ENCODE peak calls at places on chromosome 3, in seven cellular contexts. One of them, this sample, is unnamed.

GRCh38 chr3:133213942-133214341 is 175.8 kb downstream of the TMEM108 start:
- DNase-seq in neural crest cell: no peak
- DNase-seq in IMR-90: no peak
- DNase-seq in sigmoid colon: no peak
- DNase-seq in substantia nigra: no peak
- DNase-seq in GM03348: no peak
- DNase-seq in HEK293T: no peak
- DNase-seq in this sample: no peak

GRCh38 chr3:106745344-106746168 is 631.7 kb upstream of the CCDC54 start:
- DNase-seq in IMR-90: peak
- DNase-seq in substantia nigra: no peak
- DNase-seq in GM03348: no peak
- DNase-seq in neural crest cell: no peak
- DNase-seq in HEK293T: no peak
- DNase-seq in sigmoid colon: no peak
- DNase-seq in this sample: no peak

GRCh38 chr3:4355401-4356224 is 52.4 kb downstream of the SETMAR start:
- DNase-seq in neural crest cell: no peak
- DNase-seq in IMR-90: no peak
- DNase-seq in HEK293T: no peak
- DNase-seq in sigmoid colon: no peak
- DNase-seq in GM03348: no peak
- DNase-seq in substantia nigra: no peak
- DNase-seq in this sample: no peak

GRCh38 chr3:160564205-160564922 is 1.0 kb downstream of the KPNA4 start:
- DNase-seq in substantia nigra: no peak
- DNase-seq in GM03348: no peak
- DNase-seq in HEK293T: peak
- DNase-seq in IMR-90: no peak
- DNase-seq in sigmoid colon: no peak
- DNase-seq in neural crest cell: peak
- DNase-seq in this sample: no peak

GRCh38 chr3:134370611-134371451 is 3.4 kb downstream of the AMOTL2 start:
- DNase-seq in GM03348: no peak
- DNase-seq in HEK293T: no peak
- DNase-seq in neural crest cell: no peak
- DNase-seq in substantia nigra: no peak
- DNase-seq in sigmoid colon: peak
- DNase-seq in IMR-90: no peak
- DNase-seq in this sample: peak

GRCh38 chr3:31959951-31960792 is 20.9 kb downstream of the OSBPL10 start:
- DNase-seq in neural crest cell: no peak
- DNase-seq in sigmoid colon: no peak
- DNase-seq in GM03348: no peak
- DNase-seq in substantia nigra: no peak
- DNase-seq in IMR-90: peak
- DNase-seq in HEK293T: no peak
- DNase-seq in this sample: no peak

GRCh38 chr3:13025090-13025489 is 48.1 kb downstream of the IQSEC1 start:
- DNase-seq in neural crest cell: no peak
- DNase-seq in HEK293T: no peak
- DNase-seq in IMR-90: peak
- DNase-seq in substantia nigra: no peak
- DNase-seq in GM03348: peak
- DNase-seq in sigmoid colon: no peak
- DNase-seq in this sample: no peak

GRCh38 chr3:123294296-123294938 is 92.7 kb downstream of the SEC22A start:
- DNase-seq in sigmoid colon: peak
- DNase-seq in substantia nigra: no peak
- DNase-seq in neural crest cell: no peak
- DNase-seq in HEK293T: no peak
- DNase-seq in GM03348: no peak
- DNase-seq in IMR-90: no peak
- DNase-seq in this sample: peak

GRCh38 chr3:34419801-34420200 is 621.4 kb downstream of the PDCD6IP start:
- DNase-seq in HEK293T: no peak
- DNase-seq in sigmoid colon: no peak
- DNase-seq in GM03348: no peak
- DNase-seq in substantia nigra: no peak
- DNase-seq in IMR-90: no peak
- DNase-seq in neural crest cell: peak
- DNase-seq in this sample: no peak

GRCh38 chr3:193744822-193745684 is 152.0 kb downstream of the OPA1 start:
- DNase-seq in substantia nigra: no peak
- DNase-seq in sigmoid colon: no peak
- DNase-seq in GM03348: no peak
- DNase-seq in IMR-90: peak
- DNase-seq in neural crest cell: no peak
- DNase-seq in HEK293T: no peak
- DNase-seq in this sample: no peak

GRCh38 chr3:143657391-143657790 is 190.9 kb downstream of the SLC9A9 start:
- DNase-seq in HEK293T: no peak
- DNase-seq in substantia nigra: no peak
- DNase-seq in GM03348: peak
- DNase-seq in sigmoid colon: no peak
- DNase-seq in neural crest cell: no peak
- DNase-seq in IMR-90: no peak
- DNase-seq in this sample: no peak

GRCh38 chr3:111846717-111847116 is 12.3 kb upstream of the PHLDB2 start:
- DNase-seq in neural crest cell: no peak
- DNase-seq in HEK293T: no peak
- DNase-seq in substantia nigra: no peak
- DNase-seq in GM03348: peak
- DNase-seq in sigmoid colon: no peak
- DNase-seq in IMR-90: peak
- DNase-seq in this sample: no peak

GRCh38 chr3:194857459-194858113 is 171.9 kb downstream of the FAM43A start:
- DNase-seq in HEK293T: no peak
- DNase-seq in substantia nigra: no peak
- DNase-seq in sigmoid colon: no peak
- DNase-seq in IMR-90: peak
- DNase-seq in neural crest cell: no peak
- DNase-seq in GM03348: no peak
- DNase-seq in this sample: no peak

GRCh38 chr3:100023150-100023549 is 91.2 kb downstream of the FILIP1L start:
- DNase-seq in IMR-90: peak
- DNase-seq in substantia nigra: no peak
- DNase-seq in neural crest cell: no peak
- DNase-seq in sigmoid colon: no peak
- DNase-seq in HEK293T: no peak
- DNase-seq in GM03348: no peak
- DNase-seq in this sample: no peak

This sample was measured in mesenteric fat pad.